ENCODE peak calls at places on chromosomes 4 and X, in five cellular contexts. T is endodermal cell, U is body of pancreas, V is heart right ventricle, Y is psoas muscle. O is an unnamed sample.
A peak's percentile ranks its signal among the peaks of the same experiment; 100 is the strongest.

GRCh38 chrX:24487576-24487975 is 22.5 kb downstream of the PDK3 start:
- DNase-seq in T (no peak), U (no peak), V (no peak), Y (no peak), O (no peak)

GRCh38 chr4:150078041-150078995 is at the start of gene DCLK2:
- DNase-seq in T (peak; percentile 86), U (peak; percentile 74), V (peak; percentile 88), Y (peak; percentile 84), O (peak; percentile 94)

GRCh38 chr4:185112104-185112503 is 31.0 kb upstream of the SLC25A4 start:
- DNase-seq in T (no peak), U (peak; percentile 82), V (peak; percentile 79), Y (no peak), O (no peak)

GRCh38 chrX:36983831-36984230 is 24.3 kb upstream of the FAM47C start:
- DNase-seq in T (peak; percentile 38), U (no peak), V (no peak), Y (no peak), O (no peak)

GRCh38 chr4:165426769-165427168 is 48.0 kb downstream of the CPE start:
- DNase-seq in T (no peak), U (no peak), V (no peak), Y (no peak), O (no peak)

GRCh38 chr4:4677825-4678522 is 136.1 kb upstream of the STX18 start:
- DNase-seq in T (peak; percentile 85), U (no peak), V (peak; percentile 5), Y (no peak), O (no peak)

GRCh38 chr4:168886361-168886760 is 123.7 kb downstream of the CBR4 start:
- DNase-seq in T (no peak), U (no peak), V (no peak), Y (no peak), O (no peak)

GRCh38 chrX:44529315-44529714 is 13.3 kb downstream of the FUNDC1 start:
- DNase-seq in T (no peak), U (no peak), V (no peak), Y (no peak), O (no peak)

GRCh38 chrX:81120936-81121351 is 80.8 kb downstream of the HMGN5 start:
- DNase-seq in T (peak; percentile 74), U (peak; percentile 38), V (peak; percentile 26), Y (peak; percentile 53), O (no peak)

GRCh38 chr4:70940134-70940533 is 38.0 kb downstream of the MOB1B start:
- DNase-seq in T (peak; percentile 58), U (no peak), V (no peak), Y (no peak), O (no peak)

GRCh38 chr4:187069398-187069797 is 345.7 kb upstream of the FAT1 start:
- DNase-seq in T (no peak), U (no peak), V (no peak), Y (no peak), O (no peak)

GRCh38 chr4:165810726-165811125 is 62.3 kb upstream of the TLL1 start:
- DNase-seq in T (no peak), U (no peak), V (no peak), Y (no peak), O (no peak)

GRCh38 chr4:112521123-112522116 is 5.4 kb upstream of the NEUROG2 start:
- DNase-seq in T (peak; percentile 74), U (no peak), V (no peak), Y (no peak), O (no peak)

GRCh38 chr4:175273995-175274753 is 356.0 kb downstream of the ADAM29 start:
- DNase-seq in T (no peak), U (no peak), V (no peak), Y (no peak), O (no peak)

GRCh38 chr4:40856836-40857362 is 107.1 kb downstream of the NSUN7 start:
- DNase-seq in T (peak; percentile 94), U (peak; percentile 57), V (peak; percentile 41), Y (peak; percentile 82), O (peak; percentile 93)

GRCh38 chr4:181909368-181909767 is 333.8 kb upstream of the TENM3 start:
- DNase-seq in T (peak; percentile 76), U (no peak), V (no peak), Y (no peak), O (no peak)

GRCh38 chrX:108304210-108304609 is 134.0 kb downstream of the COL4A6 start:
- DNase-seq in T (no peak), U (no peak), V (no peak), Y (no peak), O (no peak)

GRCh38 chrX:151776936-151777335 is 42.4 kb downstream of the CNGA2 start:
- DNase-seq in T (no peak), U (no peak), V (no peak), Y (no peak), O (no peak)

GRCh38 chrX:138026211-138026610 is 460.3 kb downstream of the ZIC3 start:
- DNase-seq in T (no peak), U (no peak), V (no peak), Y (no peak), O (no peak)

GRCh38 chr4:53514509-53514908 is 76.8 kb downstream of the LNX1 start:
- DNase-seq in T (no peak), U (no peak), V (no peak), Y (no peak), O (no peak)

GRCh38 chrX:76454456-76454927 is 27.0 kb downstream of the MAGEE1 start:
- DNase-seq in T (peak; percentile 70), U (peak; percentile 1), V (no peak), Y (no peak), O (no peak)

GRCh38 chr4:36709986-36710385 is 428.6 kb downstream of the DTHD1 start:
- DNase-seq in T (no peak), U (no peak), V (no peak), Y (no peak), O (no peak)

GRCh38 chrX:109732780-109733657 is at the start of gene ACSL4:
- DNase-seq in T (peak; percentile 91), U (peak; percentile 88), V (peak; percentile 87), Y (peak; percentile 94), O (peak; percentile 96)

GRCh38 chr4:134544303-134544761 is 342.7 kb upstream of the PABPC4L start:
- DNase-seq in T (no peak), U (peak; percentile 9), V (peak; percentile 55), Y (no peak), O (no peak)

DNA sequence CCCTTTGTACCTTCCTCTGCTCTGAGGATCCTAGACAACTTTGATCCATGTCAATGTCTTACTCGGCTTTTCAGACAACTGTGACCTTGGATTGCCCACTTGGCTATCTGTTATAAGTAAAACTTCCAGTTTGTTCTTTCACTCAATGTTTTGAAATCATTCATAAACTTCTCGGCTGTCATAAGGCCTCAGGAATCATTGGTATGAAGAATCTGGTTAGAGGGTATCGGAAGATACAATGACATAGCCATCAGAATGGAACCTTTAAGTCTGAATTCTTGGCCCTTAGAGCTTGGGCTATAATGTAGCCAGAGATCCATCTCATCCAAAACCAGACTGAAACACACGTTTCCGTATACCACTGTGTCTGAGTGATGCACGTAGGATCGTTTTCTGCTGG is 59.0 kb upstream of the WDR1 start:
- DNase-seq in T (no peak), U (no peak), V (no peak), Y (no peak), O (no peak)
- H3K4me1 ChIP-seq in T (peaks cover 19% of the 10 kb centered on the region), U (peaks cover 17% of the 10 kb centered on the region), V (peaks cover 22% of the 10 kb centered on the region), Y (peaks cover 28% of the 10 kb centered on the region), O (peaks cover 3% of the 10 kb centered on the region)

DNA sequence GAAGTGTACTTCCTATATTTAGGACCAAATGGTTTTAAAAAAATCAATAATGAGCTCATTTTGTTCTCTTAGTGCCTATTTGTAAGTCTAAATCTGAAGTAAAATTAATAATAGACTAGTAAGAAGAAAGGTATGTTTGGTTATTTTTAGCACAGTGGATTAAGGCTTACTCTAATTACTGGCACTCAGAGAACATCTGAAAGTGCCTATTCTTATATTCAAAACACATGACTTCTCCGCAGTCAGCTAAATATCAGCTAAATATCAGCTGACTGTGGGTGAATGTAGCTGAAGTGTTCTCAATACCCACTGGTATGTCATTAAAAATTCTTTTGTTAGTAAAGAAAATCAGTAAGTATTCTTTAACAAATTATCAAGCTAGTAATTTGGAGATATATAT is 6.0 kb downstream of the AP1S2 start:
- DNase-seq in T (no peak), U (no peak), V (no peak), Y (no peak), O (no peak)
- H3K36me3 ChIP-seq in T (peaks cover 75% of the 10 kb centered on the region), U (no peaks in the 10 kb centered on the region), V (no peaks in the 10 kb centered on the region), Y (no peaks in the 10 kb centered on the region), O (no peaks in the 10 kb centered on the region)

DNA sequence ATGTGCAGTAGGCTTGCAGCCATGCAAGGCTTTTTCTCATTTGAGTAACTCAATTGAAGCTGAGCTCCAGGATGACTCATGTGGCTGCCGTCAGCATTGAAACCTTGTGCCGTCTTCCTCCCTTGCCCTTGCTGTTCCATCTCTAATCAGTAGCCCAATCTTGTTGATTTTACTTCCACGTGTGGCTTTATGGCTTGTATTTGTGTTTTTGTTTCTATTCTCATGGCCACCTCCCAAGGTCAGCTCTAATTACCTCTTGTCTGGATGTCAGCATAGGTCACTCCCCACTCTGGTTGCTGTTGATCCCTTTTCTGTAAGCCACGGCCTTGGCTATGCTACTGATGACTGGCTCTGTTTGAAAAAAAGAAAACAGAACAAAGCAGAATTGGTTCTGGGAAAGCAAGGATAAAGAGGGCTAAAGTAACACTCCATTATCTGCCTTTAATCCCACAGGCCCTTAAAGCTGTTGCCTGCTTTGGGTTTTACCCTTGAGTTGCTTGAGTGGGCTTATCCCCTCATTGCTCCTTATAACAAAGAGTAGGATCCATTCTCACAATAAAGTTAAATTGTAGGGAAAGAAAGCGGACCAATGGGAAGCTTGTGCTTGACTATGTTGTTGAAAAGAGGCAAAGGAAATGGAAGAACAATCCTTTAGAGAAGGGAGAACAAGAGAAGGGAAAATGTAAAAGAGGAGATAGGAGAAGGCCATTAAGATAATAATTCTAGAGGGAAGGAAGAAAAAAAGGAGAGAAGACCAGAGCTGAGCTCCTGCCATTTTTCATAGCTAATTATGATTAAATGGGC is 173.9 kb upstream of the PGRMC2 start:
- DNase-seq in T (peak; percentile 53), U (peak; percentile 13), V (no peak), Y (no peak), O (no peak)
- H3K27ac ChIP-seq in T (no peak overlapping the region), U (no peak overlapping the region), V (no peak overlapping the region), Y (no peak overlapping the region), O (no peak overlapping the region)

DNA sequence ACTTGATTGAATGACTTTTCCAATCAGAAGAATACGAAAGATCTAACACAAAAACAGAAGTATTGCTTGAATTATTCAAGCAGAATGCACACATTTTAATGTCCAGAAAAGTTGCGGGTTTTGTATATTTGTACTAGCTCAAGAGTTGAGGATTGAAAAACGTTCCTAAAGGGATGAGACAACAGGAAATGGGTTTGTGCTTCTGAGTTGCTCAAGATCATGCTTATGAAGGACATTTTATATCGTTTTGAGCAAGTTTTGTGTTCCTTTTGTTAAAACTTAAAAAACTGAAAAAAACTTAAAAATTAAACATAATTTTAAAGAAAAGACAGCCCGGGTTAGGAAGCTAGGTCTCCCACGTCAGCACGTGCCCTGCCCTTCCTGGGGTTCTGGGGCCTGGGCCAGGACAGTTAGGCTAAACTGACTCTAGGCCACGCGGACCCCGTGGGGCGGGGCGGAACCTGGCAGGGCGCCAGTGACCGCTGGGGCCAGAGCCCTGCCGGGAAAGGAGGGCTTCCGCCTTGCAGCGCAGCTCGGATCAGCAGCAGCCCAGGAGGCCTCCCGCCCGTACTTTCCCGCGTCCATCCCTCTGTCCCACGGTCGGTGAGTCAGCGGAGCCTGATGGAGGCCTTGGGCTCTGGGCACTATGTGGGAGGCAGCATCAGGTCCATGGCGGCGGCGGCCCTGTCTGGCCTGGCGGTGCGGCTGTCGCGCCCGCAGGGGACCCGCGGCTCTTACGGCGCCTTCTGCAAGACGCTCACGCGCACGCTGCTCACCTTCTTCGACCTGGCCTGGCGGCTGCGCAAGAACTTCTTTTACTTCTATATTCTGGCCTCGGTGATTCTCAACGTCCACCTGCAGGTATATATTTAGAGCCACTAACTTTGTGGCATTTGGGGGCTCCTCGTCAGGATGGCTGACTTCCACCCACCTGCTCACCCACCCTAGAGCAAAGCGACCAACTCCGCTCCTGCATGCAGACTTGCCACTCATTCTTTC is at the start of gene SMIM10:
- DNase-seq in T (peak; percentile 77), U (peak; percentile 56), V (peak; percentile 79), Y (peak; percentile 88), O (peak; percentile 93)
- H3K4me1 ChIP-seq in T (no peaks in the 10 kb centered on the region), U (no peaks in the 10 kb centered on the region), V (no peaks in the 10 kb centered on the region), Y (no peaks in the 10 kb centered on the region), O (no peaks in the 10 kb centered on the region)